ENCODE peak calls at places on chromosomes 6 and 20, in eight cellular contexts. S is GM23248, B is MM.1S, V is PC-3, U is neural progenitor cell, J is SK-N-SH, Q is GM23338, P is OCI-LY7. M is an unnamed sample.

GRCh38 chr20:50376888-50377459 is 133.2 kb upstream of the PTPN1 start:
- DNase-seq in S (no peak), B (peak; percentile 22), V (peak; percentile 96), U (no peak), J (peak; percentile 39), Q (no peak), P (no peak), M (no peak)

GRCh38 chr6:170225852-170226417 is 64.9 kb downstream of the DLL1 start:
- DNase-seq in S (no peak), B (no peak), V (no peak), U (no peak), J (no peak), Q (no peak), P (no peak), M (no peak)

GRCh38 chr20:63290136-63290676 is 2.8 kb upstream of the COL20A1 start:
- DNase-seq in S (no peak), B (no peak), V (no peak), U (no peak), J (no peak), Q (no peak), P (no peak), M (no peak)

GRCh38 chr6:132227937-132228336 is 173.3 kb downstream of the MOXD1 start:
- DNase-seq in S (peak; percentile 69), B (no peak), V (no peak), U (no peak), J (no peak), Q (no peak), P (no peak), M (no peak)

GRCh38 chr6:32194825-32195651 is 2.6 kb upstream of the GPSM3 start:
- DNase-seq in S (peak; percentile 82), B (peak; percentile 47), V (peak; percentile 58), U (peak; percentile 53), J (peak; percentile 45), Q (peak; percentile 58), P (peak; percentile 71), M (peak; percentile 75)

GRCh38 chr6:106533079-106533478 is 96.2 kb downstream of the RTN4IP1 start:
- DNase-seq in S (no peak), B (no peak), V (no peak), U (no peak), J (no peak), Q (no peak), P (no peak), M (no peak)

GRCh38 chr6:139603554-139603953 is 229.1 kb upstream of the CITED2 start:
- DNase-seq in S (no peak), B (no peak), V (no peak), U (no peak), J (no peak), Q (no peak), P (no peak), M (peak; percentile 19)

GRCh38 chr6:140062042-140063041 is 687.9 kb upstream of the CITED2 start:
- DNase-seq in S (peak; percentile 91), B (no peak), V (peak; percentile 66), U (no peak), J (peak; percentile 10), Q (no peak), P (no peak), M (peak; percentile 39)

GRCh38 chr6:89353702-89354392 is 1.3 kb upstream of the UBE2J1 start:
- DNase-seq in S (no peak), B (peak; percentile 84), V (no peak), U (peak; percentile 84), J (no peak), Q (no peak), P (peak; percentile 86), M (no peak)

GRCh38 chr20:20741067-20742045 is 28.9 kb upstream of the RALGAPA2 start:
- DNase-seq in S (no peak), B (no peak), V (no peak), U (no peak), J (no peak), Q (no peak), P (no peak), M (no peak)

GRCh38 chr20:31674895-31675827 is 37.4 kb downstream of the COX4I2 start:
- DNase-seq in S (peak; percentile 75), B (peak; percentile 60), V (peak; percentile 86), U (no peak), J (peak; percentile 46), Q (no peak), P (peak; percentile 72), M (no peak)

GRCh38 chr6:117444600-117444999 is 18.9 kb upstream of the ROS1 start:
- DNase-seq in S (peak; percentile 80), B (no peak), V (no peak), U (no peak), J (no peak), Q (no peak), P (no peak), M (no peak)

GRCh38 chr20:21063276-21063675 is 42.9 kb downstream of the LINC00237 start:
- DNase-seq in S (no peak), B (no peak), V (no peak), U (no peak), J (no peak), Q (no peak), P (no peak), M (no peak)

GRCh38 chr20:57387463-57387862 is 3.7 kb upstream of the RBM38 start:
- DNase-seq in S (no peak), B (peak; percentile 5), V (no peak), U (no peak), J (no peak), Q (no peak), P (no peak), M (no peak)

GRCh38 chr20:61994546-61994945 is 71.1 kb downstream of the TAF4 start:
- DNase-seq in S (no peak), B (no peak), V (no peak), U (no peak), J (no peak), Q (no peak), P (no peak), M (no peak)

GRCh38 chr20:25016471-25016870 is 23.9 kb upstream of the APMAP start:
- DNase-seq in S (no peak), B (no peak), V (no peak), U (no peak), J (no peak), Q (no peak), P (no peak), M (no peak)

GRCh38 chr20:41443667-41444066 is 77.0 kb upstream of the EMILIN3 start:
- DNase-seq in S (no peak), B (no peak), V (no peak), U (no peak), J (no peak), Q (no peak), P (no peak), M (no peak)

GRCh38 chr6:147127587-147127986 is 76.6 kb upstream of the STXBP5 start:
- DNase-seq in S (peak; percentile 64), B (no peak), V (peak; percentile 77), U (no peak), J (no peak), Q (no peak), P (no peak), M (no peak)

GRCh38 chr6:144678844-144679243 is 393.7 kb downstream of the UTRN start:
- DNase-seq in S (peak; percentile 78), B (no peak), V (no peak), U (no peak), J (no peak), Q (no peak), P (no peak), M (no peak)
- H3K36me3 ChIP-seq in S (no peaks in the 10 kb centered on the region), B (no peaks in the 10 kb centered on the region), V (no peaks in the 10 kb centered on the region), U (no peaks in the 10 kb centered on the region), J (no peaks in the 10 kb centered on the region), Q (peaks cover 9% of the 10 kb centered on the region), P (no peaks in the 10 kb centered on the region), M (no peaks in the 10 kb centered on the region)

GRCh38 chr6:6409397-6410030 is 89.1 kb upstream of the F13A1 start:
- DNase-seq in S (no peak), B (no peak), V (no peak), U (no peak), J (no peak), Q (peak; percentile 35), P (no peak), M (no peak)

GRCh38 chr6:6405031-6405430 is 84.6 kb upstream of the F13A1 start:
- DNase-seq in S (no peak), B (no peak), V (no peak), U (no peak), J (no peak), Q (no peak), P (no peak), M (peak; percentile 24)

GRCh38 chr6:6411115-6411514 is 90.7 kb upstream of the F13A1 start:
- DNase-seq in S (no peak), B (no peak), V (no peak), U (no peak), J (no peak), Q (no peak), P (no peak), M (no peak)

GRCh38 chr6:6405997-6406699 is 85.7 kb upstream of the F13A1 start:
- DNase-seq in S (no peak), B (no peak), V (no peak), U (no peak), J (no peak), Q (no peak), P (no peak), M (no peak)

DNA sequence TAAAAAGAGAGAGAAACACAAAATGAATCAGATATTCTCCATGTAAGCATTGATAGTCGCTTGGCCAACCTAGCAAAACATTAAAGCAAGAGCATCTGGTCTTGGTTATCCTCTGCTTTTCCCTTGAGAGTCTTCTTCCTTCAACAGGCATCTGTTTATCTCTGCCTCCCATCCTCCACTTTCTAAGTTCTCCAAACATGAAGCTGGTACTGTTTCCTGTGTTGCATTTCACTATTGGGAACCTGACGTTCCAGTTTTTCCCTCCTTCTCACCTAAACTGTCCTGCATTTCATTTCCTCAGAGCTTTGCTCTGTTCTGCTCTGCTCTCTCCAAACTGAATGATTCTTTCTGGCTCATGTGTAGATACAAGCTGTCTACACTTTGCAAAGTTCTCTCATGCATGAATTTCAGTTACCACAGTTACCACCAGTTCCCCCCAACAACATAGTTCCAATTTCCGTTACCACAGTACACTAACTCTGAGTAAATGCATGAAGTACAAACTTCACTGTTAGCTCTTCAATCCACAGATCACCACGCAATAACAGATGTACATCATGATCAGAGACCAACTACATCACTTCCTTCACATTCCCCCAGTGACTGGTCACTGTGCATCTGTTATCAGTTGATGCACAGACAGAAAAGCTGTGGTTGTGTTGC is 86.7 kb upstream of the F13A1 start:
- DNase-seq in S (no peak), B (no peak), V (no peak), U (no peak), J (no peak), Q (no peak), P (peak; percentile 92), M (no peak)
- H3K27ac ChIP-seq in S (no peak overlapping the region), B (no peak overlapping the region), V (no peak overlapping the region), U (no peak overlapping the region), J (no peak overlapping the region), Q (no peak overlapping the region), P (peak overlapping the region; percentile 94), M (no peak overlapping the region)

DNA sequence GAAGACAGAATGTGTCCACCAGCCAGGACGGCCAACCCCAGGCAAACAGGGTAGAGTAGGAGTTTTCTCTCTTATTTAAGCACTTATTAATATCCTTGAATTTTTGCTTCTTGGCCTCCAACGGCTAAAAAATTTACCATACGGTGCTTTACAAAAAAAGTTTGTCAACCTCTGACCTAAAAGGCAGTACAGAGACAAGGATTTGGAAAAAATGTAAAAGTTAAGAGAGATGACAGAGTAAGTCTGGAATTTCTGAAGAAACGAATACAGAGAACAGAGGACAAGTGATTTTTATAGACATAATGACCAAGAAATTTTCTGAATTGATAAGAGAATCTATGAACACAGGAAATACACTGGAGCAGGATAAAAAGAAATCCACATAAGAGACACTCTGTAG is 10.2 kb downstream of the OSER1 start:
- DNase-seq in S (no peak), B (no peak), V (no peak), U (no peak), J (no peak), Q (no peak), P (no peak), M (no peak)
- TF ChIP-seq EZH2phosphoT487 in S (no peak), B (no peak), V (no peak), U (no peak), J (no peak), Q (no peak), P (no peak), M (no peak)

GRCh38 chr20:38499366-38499765 is 26.7 kb downstream of the RALGAPB start:
- DNase-seq in S (no peak), B (no peak), V (no peak), U (no peak), J (no peak), Q (no peak), P (no peak), M (no peak)
- H3K36me3 ChIP-seq in S (peaks cover 58% of the 10 kb centered on the region), B (peaks cover 5% of the 10 kb centered on the region), V (peaks cover 40% of the 10 kb centered on the region), U (no peaks in the 10 kb centered on the region), J (peaks cover 60% of the 10 kb centered on the region), Q (peaks cover 20% of the 10 kb centered on the region), P (peaks cover 93% of the 10 kb centered on the region), M (no peaks in the 10 kb centered on the region)

M was measured in hepatocyte.